ENCODE peak calls at places on chromosomes 7 and 10, in ten cellular contexts. I, A, C, X, V, F, U, Y, P and O are unnamed samples.

GRCh38 chr10:11546581-11546980 is 64.9 kb downstream of the USP6NL start:
- DNase-seq in I (no peak), P (no peak), U (no peak), F (no peak), V (no peak), A (no peak), Y (no peak), C (peak; percentile 34), X (no peak), O (no peak)

GRCh38 chr7:81846398-81846797 is 76.6 kb upstream of the HGF start:
- DNase-seq in Y (no peak), V (no peak), C (peak; percentile 74), X (no peak), U (peak; percentile 20), I (no peak), A (peak; percentile 76), F (no peak), P (no peak), O (no peak)

GRCh38 chr7:128937647-128938523 is at the start of gene IRF5:
- DNase-seq in I (peak; percentile 29), Y (peak; percentile 93), V (peak; percentile 59), C (no peak), X (no peak), F (peak; percentile 74), A (no peak), P (no peak), U (no peak), O (peak; percentile 58)

GRCh38 chr7:71886066-71886465 is 526.1 kb downstream of the CALN1 start:
- DNase-seq in Y (no peak), V (no peak), I (no peak), X (no peak), P (no peak), C (no peak), U (no peak), F (no peak), A (no peak), O (no peak)

GRCh38 chr7:91353923-91354322 is 89.7 kb downstream of the FZD1 start:
- DNase-seq in Y (no peak), F (no peak), P (no peak), I (no peak), A (no peak), U (no peak), C (no peak), X (no peak), V (no peak), O (no peak)

GRCh38 chr7:98934267-98934666 is 55.9 kb downstream of the TRRAP start:
- DNase-seq in F (no peak), U (no peak), X (no peak), A (no peak), V (no peak), Y (no peak), C (no peak), I (no peak), P (no peak), O (no peak)

GRCh38 chr7:33471636-33472242 is 342.4 kb downstream of the BBS9 start:
- DNase-seq in V (no peak), C (no peak), U (no peak), F (no peak), A (peak; percentile 3), X (no peak), P (no peak), I (no peak), Y (no peak), O (no peak)

GRCh38 chr7:77667459-77668090 is 28.7 kb upstream of the RSBN1L start:
- DNase-seq in Y (no peak), V (no peak), F (peak; percentile 62), U (no peak), X (no peak), A (no peak), C (peak; percentile 28), I (no peak), P (no peak), O (no peak)

GRCh38 chr7:74671573-74671972 is 14.1 kb downstream of the GTF2I start:
- DNase-seq in I (no peak), U (no peak), Y (no peak), A (no peak), X (no peak), P (no peak), F (no peak), C (no peak), V (no peak), O (no peak)

GRCh38 chr10:21180604-21181003 is 283.5 kb upstream of the NEBL start:
- DNase-seq in I (no peak), V (no peak), Y (no peak), U (no peak), X (no peak), A (no peak), C (no peak), F (no peak), P (no peak), O (no peak)

GRCh38 chr10:20855398-20856038 is 41.6 kb downstream of the NEBL start:
- DNase-seq in U (peak; percentile 1), F (no peak), I (no peak), V (no peak), A (peak; percentile 65), C (peak; percentile 35), Y (no peak), P (no peak), X (no peak), O (no peak)

GRCh38 chr7:111232249-111233084 is 141.5 kb downstream of the LRRN3 start:
- DNase-seq in V (no peak), C (peak; percentile 75), I (no peak), P (no peak), X (no peak), Y (no peak), A (peak; percentile 30), U (peak; percentile 6), F (no peak), O (no peak)

GRCh38 chr10:96511044-96511945 is 2.4 kb downstream of the TLL2 start:
- DNase-seq in V (peak; percentile 55), I (peak; percentile 34), Y (no peak), C (peak; percentile 17), X (no peak), P (peak; percentile 34), F (peak; percentile 67), A (peak; percentile 28), U (no peak), O (no peak)

GRCh38 chr7:64799-65430 is 127.5 kb upstream of the FAM20C start:
- DNase-seq in V (no peak), C (no peak), X (no peak), A (no peak), F (no peak), P (no peak), I (no peak), U (no peak), Y (peak; percentile 47), O (no peak)

GRCh38 chr7:5595545-5596045 is 172.0 kb upstream of the TNRC18 start:
- DNase-seq in Y (no peak), F (no peak), X (peak; percentile 26), U (no peak), V (no peak), I (no peak), P (no peak), A (no peak), C (peak; percentile 76), O (no peak)

GRCh38 chr10:9081253-9081652 is 1026.8 kb downstream of the GATA3 start:
- DNase-seq in F (no peak), I (no peak), U (no peak), C (no peak), A (no peak), X (no peak), P (no peak), V (no peak), Y (no peak), O (no peak)

GRCh38 chr10:12945709-12946359 is 55.7 kb downstream of the CCDC3 start:
- DNase-seq in Y (no peak), P (no peak), I (no peak), X (no peak), V (no peak), F (no peak), A (no peak), C (no peak), U (no peak), O (no peak)

GRCh38 chr7:131747625-131748024 is 191.2 kb upstream of the PODXL start:
- DNase-seq in C (no peak), Y (no peak), X (no peak), U (no peak), P (no peak), A (no peak), I (no peak), F (no peak), V (no peak), O (no peak)

GRCh38 chr10:24008164-24009066 is 200.5 kb upstream of the KIAA1217 start:
- DNase-seq in A (peak; percentile 29), C (no peak), F (no peak), V (peak; percentile 41), Y (no peak), X (no peak), U (no peak), I (no peak), P (no peak), O (no peak)

GRCh38 chr10:114730291-114730690 is 72.2 kb upstream of the ABLIM1 start:
- DNase-seq in A (no peak), Y (no peak), I (no peak), X (no peak), V (no peak), F (no peak), U (no peak), C (no peak), P (no peak), O (no peak)
- TF ChIP-seq CTCF in A (no peak), Y (no peak), I (no peak), X (no peak), V (no peak), F (no peak), U (no peak), C (no peak), P (no peak), O (no peak)

GRCh38 chr7:2148189-2148588 is 84.6 kb downstream of the MAD1L1 start:
- DNase-seq in F (no peak), P (no peak), U (no peak), A (no peak), V (no peak), X (no peak), Y (no peak), C (no peak), I (no peak), O (no peak)
- TF ChIP-seq CTCF in F (no peak), P (no peak), U (no peak), A (peak; percentile 12), V (no peak), X (no peak), Y (no peak), C (no peak), I (peak; percentile 12), O (no peak)

DNA sequence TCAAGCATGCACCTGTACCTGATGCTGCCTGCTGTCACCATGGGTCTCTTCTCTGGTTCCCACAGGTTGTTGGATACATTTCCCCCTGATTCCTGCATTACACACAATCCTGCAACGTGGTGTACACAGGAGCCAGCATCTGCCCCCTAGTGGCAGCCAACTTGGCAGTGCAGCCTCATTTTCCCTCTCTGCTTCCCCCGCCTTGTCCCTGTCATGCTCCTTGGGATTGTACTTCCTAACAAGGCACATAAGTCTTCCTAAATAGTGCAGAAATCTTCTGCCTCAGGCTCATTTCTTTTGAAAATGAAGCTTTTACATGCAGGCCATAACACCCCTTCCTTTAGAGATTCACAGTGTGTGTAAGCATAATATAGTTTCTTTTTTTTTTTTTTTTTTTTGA is 387.5 kb downstream of the CCSER2 start:
- DNase-seq in U (no peak), C (peak; percentile 8), I (peak; percentile 18), F (peak; percentile 21), Y (no peak), V (peak; percentile 43), A (peak; percentile 14), P (peak; percentile 58), X (no peak), O (no peak)
- TF ChIP-seq CTCF in U (peak; percentile 24), C (peak; percentile 51), I (peak; percentile 75), F (peak; percentile 50), Y (peak; percentile 17), V (peak; percentile 59), A (peak; percentile 28), P (peak; percentile 66), X (no peak), O (no peak)

GRCh38 chr7:43439631-43440401 is 143.1 kb upstream of the STK17A start:
- DNase-seq in Y (peak; percentile 83), U (no peak), X (no peak), A (peak; percentile 67), P (peak; percentile 63), V (peak; percentile 67), I (peak; percentile 31), F (peak; percentile 23), C (peak; percentile 47), O (no peak)
- TF ChIP-seq CTCF in Y (peak; percentile 81), U (peak; percentile 77), X (peak; percentile 52), A (peak; percentile 83), P (peak; percentile 80), V (peak; percentile 76), I (peak; percentile 83), F (peak; percentile 78), C (peak; percentile 65), O (peak; percentile 29)